ENCODE peak calls at places on chromosome 3, in five cellular contexts. R, P, N, O and C are unnamed samples.

GRCh38 chr3:189049458-189050231 is 122.1 kb upstream of the TPRG1 start:
- DNase-seq in N (peak), R (no peak), P (no peak), O (no peak), C (no peak)

GRCh38 chr3:133890972-133891644 is 4.6 kb downstream of the RAB6B start:
- DNase-seq in O (no peak), R (no peak), N (peak), P (no peak), C (no peak)

GRCh38 chr3:100004931-100005330 is 109.4 kb downstream of the FILIP1L start:
- DNase-seq in N (no peak), R (no peak), P (no peak), O (no peak), C (no peak)

GRCh38 chr3:22284559-22284958 is 533.5 kb upstream of the ZNF385D start:
- DNase-seq in P (no peak), R (no peak), O (no peak), N (no peak), C (no peak)

GRCh38 chr3:170496868-170497140 is 78.1 kb downstream of the CLDN11 start:
- DNase-seq in R (no peak), N (no peak), P (no peak), O (no peak), C (no peak)

GRCh38 chr3:76668653-76669052 is 371.2 kb upstream of the ROBO2 start:
- DNase-seq in O (no peak), N (no peak), R (no peak), P (no peak), C (no peak)

GRCh38 chr3:170410428-170411029 is 8.1 kb upstream of the CLDN11 start:
- DNase-seq in N (no peak), P (no peak), R (peak), O (peak), C (no peak)

GRCh38 chr3:134944429-134944828 is 149.4 kb downstream of the EPHB1 start:
- DNase-seq in N (no peak), O (no peak), R (no peak), P (no peak), C (no peak)

GRCh38 chr3:119635719-119636118 is 24.7 kb downstream of the POPDC2 start:
- DNase-seq in R (no peak), P (no peak), N (no peak), O (no peak), C (no peak)

GRCh38 chr3:23404241-23404640 is 201.1 kb downstream of the UBE2E2 start:
- DNase-seq in O (no peak), R (no peak), P (no peak), N (no peak), C (no peak)

GRCh38 chr3:23405081-23405480 is 202.0 kb downstream of the UBE2E2 start:
- DNase-seq in O (no peak), R (no peak), N (no peak), P (no peak), C (no peak)

GRCh38 chr3:23402728-23403505 is 199.8 kb downstream of the UBE2E2 start:
- DNase-seq in N (no peak), P (no peak), O (no peak), R (no peak), C (no peak)

DNA sequence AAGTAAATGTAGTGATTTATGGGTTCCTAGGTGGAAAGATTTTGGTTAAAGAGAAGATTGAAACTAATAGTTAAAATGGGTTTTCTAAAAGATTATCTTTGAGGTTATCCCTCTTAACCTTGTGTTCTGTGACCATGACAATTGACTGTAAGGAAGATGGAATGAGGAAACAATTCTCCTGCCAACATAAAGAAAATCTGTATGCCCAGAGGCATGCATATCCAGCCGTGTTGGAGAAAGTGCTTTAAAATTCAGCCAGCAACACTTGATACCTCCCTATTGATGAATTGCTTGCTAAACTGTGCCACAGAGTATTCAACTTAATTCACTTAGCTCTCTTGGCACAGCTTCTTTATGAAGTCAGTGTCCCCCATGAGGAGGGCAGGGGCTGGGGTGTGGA is 203.4 kb downstream of the UBE2E2 start:
- DNase-seq in N (no peak), P (no peak), O (no peak), R (no peak), C (no peak)
- TF ChIP-seq SIN3A in N (no peak), P (no peak), O (no peak), R (no peak), C (no peak)

DNA sequence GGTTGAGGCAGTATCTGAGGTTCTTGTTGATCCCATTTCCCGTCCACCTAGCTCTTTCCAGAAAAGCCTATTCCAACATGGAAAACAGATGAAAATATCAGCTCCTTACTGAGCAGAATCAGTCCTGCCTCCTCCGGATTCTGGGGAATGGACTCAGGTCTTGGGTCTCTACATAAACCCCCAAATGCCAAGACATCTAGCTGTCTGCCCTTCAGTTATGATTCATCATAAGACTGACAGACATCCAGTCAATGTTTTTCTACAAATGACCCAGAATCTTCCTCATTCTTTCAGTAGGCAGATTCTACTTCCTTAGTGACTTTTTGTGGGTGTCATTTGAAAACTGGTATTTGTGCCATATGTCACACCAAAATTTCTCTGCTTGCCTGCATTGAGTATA is 103.0 kb upstream of the TGFBR2 start:
- DNase-seq in P (no peak), R (no peak), N (no peak), O (no peak), C (no peak)
- H3K9ac ChIP-seq in P (no peak), R (no peak), N (no peak), O (no peak), C (no peak)

GRCh38 chr3:43081796-43082195 is 24.1 kb downstream of the POMGNT2 start:
- DNase-seq in R (no peak), O (no peak), N (peak), P (no peak), C (no peak)

GRCh38 chr3:43080726-43081568 is 24.9 kb downstream of the POMGNT2 start:
- DNase-seq in P (no peak), R (no peak), O (no peak), N (peak), C (no peak)

GRCh38 chr3:43079536-43080332 is 26.1 kb downstream of the POMGNT2 start:
- DNase-seq in R (no peak), P (no peak), N (peak), O (no peak), C (no peak)

GRCh38 chr3:43086460-43087165 is 19.3 kb downstream of the POMGNT2 start:
- DNase-seq in R (no peak), P (no peak), N (no peak), O (no peak), C (no peak)

DNA sequence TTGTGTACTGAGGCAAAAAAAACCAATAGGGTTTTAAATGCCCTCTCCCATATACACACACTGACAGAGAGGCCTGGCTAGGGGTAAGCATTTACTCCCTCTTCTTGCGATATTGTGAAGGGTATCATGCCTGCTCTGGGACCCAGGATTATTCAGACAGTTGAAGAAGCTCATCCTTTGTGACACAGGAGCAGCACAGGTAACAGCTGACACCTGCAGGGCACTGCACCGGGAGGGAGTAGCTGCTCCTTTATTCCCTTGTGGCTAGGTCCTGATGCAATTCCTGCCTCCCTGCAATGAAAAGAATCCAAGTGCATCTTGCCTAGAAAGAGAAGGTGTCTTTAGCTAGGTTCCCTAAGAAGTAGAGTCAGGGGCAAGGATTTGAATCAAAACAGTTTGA is 23.4 kb downstream of the POMGNT2 start:
- DNase-seq in P (no peak), N (peak), O (no peak), R (no peak), C (no peak)
- TF ChIP-seq CEBPB in P (no peak), N (no peak), O (no peak), R (no peak), C (no peak)

DNA sequence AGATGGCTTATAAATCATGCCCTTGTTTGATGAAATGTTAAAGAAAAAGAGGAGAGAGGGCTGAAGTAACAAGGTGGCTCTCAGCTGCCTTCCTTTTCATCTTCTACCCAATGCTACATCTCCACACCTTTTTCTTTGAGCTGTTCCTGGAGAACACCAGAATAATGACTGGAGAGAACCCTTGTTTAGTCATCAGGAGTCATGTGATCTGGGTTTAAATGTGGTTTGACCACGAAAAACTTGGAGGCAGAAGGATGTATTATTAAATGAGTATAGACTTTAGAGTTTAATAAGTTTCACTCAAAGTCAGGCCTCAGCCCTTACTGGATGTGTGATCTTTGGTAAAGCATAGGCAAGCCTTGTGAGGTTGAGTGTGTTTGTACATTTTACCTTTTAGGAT is 230.3 kb upstream of the TBL1XR1 start:
- DNase-seq in N (no peak), R (no peak), P (no peak), O (no peak), C (no peak)
- TF ChIP-seq SIN3A in N (no peak), R (no peak), P (no peak), O (no peak), C (no peak)

DNA sequence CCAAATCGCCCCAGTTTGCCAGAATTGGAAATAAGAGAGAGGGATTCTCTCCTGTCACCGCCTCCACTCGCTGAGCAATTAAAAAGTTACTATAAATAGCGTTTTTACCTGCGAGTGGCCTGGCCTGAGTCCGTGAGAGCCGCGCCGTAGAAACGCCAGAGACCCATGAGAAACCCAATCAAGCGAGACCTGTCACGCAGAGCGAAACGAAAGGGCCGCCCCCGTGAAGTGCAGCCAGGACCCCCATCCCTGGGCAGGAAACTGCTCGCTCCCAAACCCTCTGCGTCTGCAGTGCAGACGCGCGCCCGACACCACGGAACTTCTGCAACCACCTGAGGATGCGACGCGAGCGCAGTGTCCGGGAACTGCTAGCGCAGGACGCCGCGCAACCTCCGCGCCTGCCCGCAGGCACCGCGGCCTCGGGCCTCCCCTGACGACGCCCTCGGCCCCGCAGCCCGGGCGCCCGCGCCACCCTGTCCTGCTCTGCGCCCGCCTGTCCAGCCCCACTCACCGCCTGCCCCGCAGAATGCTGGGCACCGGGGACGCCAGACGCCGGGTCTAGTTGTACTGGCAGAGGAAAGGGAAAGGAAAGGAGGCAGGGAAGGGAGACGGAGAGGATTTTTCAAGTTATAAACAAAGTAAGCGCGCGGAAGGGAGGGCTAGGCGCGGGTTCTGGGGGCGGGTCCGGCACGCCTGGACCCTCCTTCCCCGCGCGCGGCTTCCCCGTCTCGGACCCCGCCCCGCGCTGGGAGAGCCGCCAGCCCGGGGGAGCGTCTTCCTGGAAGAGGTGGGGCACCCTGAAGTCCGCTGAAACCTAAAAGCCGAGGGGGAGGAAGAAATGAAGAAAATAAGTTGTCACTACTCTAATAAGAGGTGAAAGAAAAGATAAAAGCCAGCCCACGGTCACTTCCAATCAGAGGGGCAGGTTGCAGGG is at the start of gene PLSCR4:
- DNase-seq in R (peak), P (no peak), O (peak), N (peak), C (no peak)
- H3K9ac ChIP-seq in R (peak), P (peak), O (no peak), N (peak), C (no peak)

GRCh38 chr3:15819576-15819975 is 21.8 kb upstream of the ANKRD28 start:
- DNase-seq in P (no peak), O (no peak), R (no peak), N (no peak), C (no peak)

GRCh38 chr3:15810702-15811101 is 12.9 kb upstream of the ANKRD28 start:
- DNase-seq in N (no peak), R (no peak), P (no peak), O (no peak), C (no peak)

GRCh38 chr3:15819043-15819442 is 21.3 kb upstream of the ANKRD28 start:
- DNase-seq in R (no peak), P (no peak), N (no peak), O (no peak), C (no peak)

GRCh38 chr3:15812183-15812582 is 14.4 kb upstream of the ANKRD28 start:
- DNase-seq in N (no peak), R (no peak), O (peak), P (no peak), C (no peak)

DNA sequence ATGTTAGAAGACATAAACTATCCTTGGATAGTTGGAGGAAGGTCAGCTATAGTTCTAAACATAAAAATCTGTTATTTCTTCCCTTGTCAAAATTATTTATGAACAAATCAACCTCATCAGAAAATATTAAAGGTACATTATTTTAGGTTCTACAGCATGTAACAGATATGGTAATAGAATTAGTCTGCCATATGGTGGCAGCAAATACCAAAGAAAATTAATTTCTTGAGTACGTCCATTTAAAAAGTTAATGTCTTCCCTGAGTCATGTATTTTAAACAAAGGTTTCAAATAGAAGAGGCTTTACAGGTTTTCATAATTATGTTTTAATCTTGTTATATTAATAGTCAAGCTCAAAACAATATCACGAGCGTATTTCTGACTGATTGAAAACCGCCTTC is 17.9 kb upstream of the ANKRD28 start:
- DNase-seq in O (no peak), R (peak), P (peak), N (no peak), C (no peak)
- TF ChIP-seq CEBPB in O (no peak), R (no peak), P (no peak), N (no peak), C (no peak)

GRCh38 chr3:128227507-128227906 is 74.2 kb downstream of the EEFSEC start:
- DNase-seq in O (no peak), P (no peak), N (peak), R (no peak), C (no peak)

GRCh38 chr3:128228366-128228910 is 75.2 kb downstream of the EEFSEC start:
- DNase-seq in N (peak), R (no peak), O (no peak), P (no peak), C (no peak)

GRCh38 chr3:128229077-128229837 is 76.0 kb downstream of the EEFSEC start:
- DNase-seq in R (no peak), O (no peak), P (no peak), N (no peak), C (no peak)

GRCh38 chr3:128226186-128226725 is 73.0 kb downstream of the EEFSEC start:
- DNase-seq in P (no peak), R (no peak), O (no peak), N (peak), C (no peak)

DNA sequence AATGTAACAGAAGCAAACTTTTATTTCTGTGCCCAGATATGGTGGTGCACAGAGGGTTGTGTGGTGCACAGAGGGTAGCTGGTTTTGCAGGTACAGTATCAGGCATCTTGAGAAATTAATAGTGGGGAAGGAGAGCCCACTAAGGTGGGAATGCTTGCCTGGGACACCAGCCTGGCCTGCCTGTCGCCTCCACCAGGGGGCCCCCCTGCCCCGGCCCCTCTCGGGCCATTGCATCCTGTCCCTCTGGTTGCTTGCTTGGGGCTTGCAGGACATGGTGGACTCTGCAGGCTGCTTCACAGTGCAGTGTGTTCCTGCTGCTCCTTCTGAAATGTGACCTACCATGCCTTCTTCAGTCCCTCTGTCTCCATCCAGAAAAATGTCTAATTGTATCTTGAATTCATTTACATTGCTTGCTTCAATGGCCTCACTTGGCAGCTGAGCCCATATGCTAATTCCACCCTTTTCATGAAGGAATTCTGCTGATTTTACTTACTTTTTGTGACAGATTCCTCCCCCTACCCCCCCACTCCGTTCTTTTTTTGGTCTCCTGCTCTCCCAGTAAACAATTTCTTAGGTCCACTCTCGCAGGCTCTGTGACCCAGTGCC is 73.6 kb downstream of the EEFSEC start:
- DNase-seq in P (peak), R (peak), O (peak), N (peak), C (no peak)
- TF ChIP-seq SIN3A in P (no peak), R (no peak), O (no peak), N (no peak), C (no peak)

GRCh38 chr3:149377408-149378111 is at the start of gene TM4SF1:
- DNase-seq in P (peak), R (no peak), O (no peak), N (no peak), C (no peak)
- H3K9ac ChIP-seq in P (peak), R (no peak), O (no peak), N (no peak), C (no peak)

GRCh38 chr3:161414907-161415306 is 43.6 kb upstream of the SPTSSB start:
- DNase-seq in P (no peak), N (no peak), R (no peak), O (no peak), C (no peak)

GRCh38 chr3:161413855-161414210 is 42.5 kb upstream of the SPTSSB start:
- DNase-seq in P (no peak), N (no peak), R (no peak), O (no peak), C (no peak)

GRCh38 chr3:161413127-161413854 is 42.0 kb upstream of the SPTSSB start:
- DNase-seq in P (no peak), N (no peak), O (no peak), R (no peak), C (no peak)

GRCh38 chr3:161412117-161412516 is 40.8 kb upstream of the SPTSSB start:
- DNase-seq in N (no peak), R (no peak), P (peak), O (no peak), C (no peak)

DNA sequence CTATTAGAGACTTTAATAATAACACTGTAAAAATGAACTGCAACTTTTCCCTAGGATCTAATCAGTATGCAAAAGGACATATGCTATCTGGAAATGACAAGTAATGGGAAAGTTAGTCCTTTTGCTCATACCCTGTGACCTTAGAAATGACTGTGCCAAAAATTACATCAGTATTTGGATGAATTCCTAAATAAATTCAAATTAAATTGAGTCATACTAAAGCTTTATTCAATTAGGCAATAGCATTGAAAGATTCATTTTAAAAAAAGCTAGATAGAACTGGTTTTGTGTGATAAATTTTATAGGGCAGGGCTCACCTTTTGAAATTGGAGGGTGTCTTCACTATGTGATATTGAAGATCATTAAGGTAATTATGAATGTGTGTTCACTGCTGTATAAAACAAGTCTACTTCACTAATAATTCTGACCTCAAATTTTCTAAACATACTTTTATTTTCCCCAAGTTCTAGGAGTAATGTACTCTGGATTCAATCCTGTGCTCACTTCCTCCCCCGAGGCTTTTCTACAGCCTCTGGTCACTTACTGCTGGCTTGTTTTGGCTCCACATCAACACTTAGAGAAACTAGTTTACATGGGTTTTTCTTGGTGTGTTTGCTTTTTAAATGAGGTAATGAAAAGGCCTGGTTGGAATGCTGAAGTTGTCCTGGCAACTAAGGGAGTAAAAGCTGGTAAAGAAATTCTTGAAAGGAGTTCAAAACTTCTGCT is 44.4 kb upstream of the SPTSSB start:
- DNase-seq in R (no peak), N (no peak), P (no peak), O (no peak), C (no peak)
- TF ChIP-seq CEBPB in R (no peak), N (no peak), P (no peak), O (no peak), C (no peak)